ENCODE peak calls at places on chromosomes 5 and 9, in five cellular contexts. O is lower leg skin, Z is foreskin fibroblast, Q is psoas muscle, C is breast epithelium. V is an unnamed sample.
A peak's percentile ranks its signal among the peaks of the same experiment; 100 is the strongest.

GRCh38 chr9:13705913-13706312 is 426.4 kb upstream of the MPDZ start:
- DNase-seq in Z (peak; percentile 7), C (peak; percentile 30), Q (peak; percentile 61), O (peak; percentile 83), V (peak; percentile 72)

GRCh38 chr5:40484495-40484894 is 195.2 kb upstream of the PTGER4 start:
- DNase-seq in C (no peak), O (no peak), Z (no peak), Q (no peak), V (no peak)

GRCh38 chr5:14063117-14063516 is 80.0 kb upstream of the TRIO start:
- DNase-seq in O (no peak), Q (no peak), Z (peak; percentile 52), C (no peak), V (peak; percentile 59)

GRCh38 chr9:134488251-134488900 is 153.2 kb upstream of the COL5A1 start:
- DNase-seq in Z (peak; percentile 50), Q (no peak), O (no peak), C (no peak), V (peak; percentile 62)

GRCh38 chr5:103407399-103407798 is 148.8 kb downstream of the MACIR start:
- DNase-seq in Q (no peak), O (no peak), C (no peak), Z (no peak), V (peak; percentile 54)

GRCh38 chr9:87504938-87505337 is 7.3 kb downstream of the DAPK1 start:
- DNase-seq in Q (no peak), Z (no peak), C (no peak), O (no peak), V (no peak)

GRCh38 chr9:112017878-112018277 is 121.3 kb downstream of the UGCG start:
- DNase-seq in Z (no peak), C (no peak), O (no peak), Q (no peak), V (no peak)

GRCh38 chr9:128099932-128100491 is 27.5 kb downstream of the PTGES2 start:
- DNase-seq in C (no peak), O (no peak), Q (peak; percentile 71), Z (no peak), V (peak; percentile 25)

GRCh38 chr9:129206401-129206800 is 28.3 kb upstream of the IER5L start:
- DNase-seq in O (no peak), C (no peak), Q (no peak), Z (no peak), V (no peak)

GRCh38 chr5:86880785-86881492 is 263.2 kb downstream of the COX7C start:
- DNase-seq in Z (peak; percentile 67), C (no peak), Q (no peak), O (peak; percentile 18), V (peak; percentile 86)

GRCh38 chr9:98998441-98999151 is 54.9 kb downstream of the COL15A1 start:
- DNase-seq in O (peak; percentile 65), Q (peak; percentile 88), C (peak; percentile 43), Z (no peak), V (peak; percentile 88)

GRCh38 chr5:35198681-35199080 is 31.6 kb downstream of the PRLR start:
- DNase-seq in C (no peak), Q (no peak), Z (peak; percentile 63), O (no peak), V (peak; percentile 44)

GRCh38 chr5:124605516-124605915 is 140.9 kb downstream of the ZNF608 start:
- DNase-seq in Z (no peak), O (peak; percentile 56), Q (peak; percentile 59), C (no peak), V (no peak)

GRCh38 chr5:143893638-143894037 is 81.7 kb downstream of the HMHB1 start:
- DNase-seq in C (no peak), Z (no peak), Q (peak; percentile 50), O (no peak), V (no peak)

GRCh38 chr9:124110307-124110915 is 98.8 kb downstream of the LHX2 start:
- DNase-seq in O (peak; percentile 36), Q (peak; percentile 60), Z (peak; percentile 39), C (no peak), V (peak; percentile 47)

GRCh38 chr9:121840838-121841760 is 189.7 kb downstream of the DAB2IP start:
- DNase-seq in Q (no peak), O (no peak), Z (no peak), C (no peak), V (no peak)

GRCh38 chr5:175520321-175520720 is 42.0 kb downstream of the SFXN1 start:
- DNase-seq in C (no peak), Z (no peak), Q (no peak), O (no peak), V (no peak)

GRCh38 chr5:148374693-148375360 is 8.9 kb upstream of the FBXO38 start:
- DNase-seq in Z (peak; percentile 47), C (no peak), O (peak; percentile 28), Q (no peak), V (peak; percentile 75)

GRCh38 chr5:143806568-143806967 is 5.4 kb upstream of the HMHB1 start:
- DNase-seq in O (no peak), C (no peak), Z (no peak), Q (no peak), V (no peak)

GRCh38 chr9:120916573-120916972 is 10.0 kb downstream of the TRAF1 start:
- DNase-seq in C (peak; percentile 86), O (peak; percentile 83), Q (peak; percentile 86), Z (peak; percentile 88), V (peak; percentile 83)

GRCh38 chr5:64526709-64527439 is 21.1 kb downstream of the RGS7BP start:
- DNase-seq in C (no peak), Q (no peak), O (no peak), Z (no peak), V (no peak)

GRCh38 chr5:172065431-172066065 is 59.1 kb upstream of the FBXW11 start:
- DNase-seq in Q (no peak), O (no peak), Z (no peak), C (peak; percentile 55), V (peak; percentile 34)

GRCh38 chr5:100647461-100648230 is 112.5 kb downstream of the FAM174A start:
- DNase-seq in C (peak; percentile 48), Z (no peak), O (peak; percentile 43), Q (no peak), V (no peak)

GRCh38 chr9:25537857-25538256 is 140.4 kb downstream of the TUSC1 start:
- DNase-seq in O (no peak), Z (no peak), Q (no peak), C (no peak), V (no peak)

GRCh38 chr5:30237189-30237588 is 956.3 kb upstream of the CDH6 start:
- DNase-seq in O (no peak), C (no peak), Q (no peak), Z (no peak), V (no peak)

GRCh38 chr9:14089051-14089798 is 224.7 kb downstream of the NFIB start:
- DNase-seq in Q (no peak), C (no peak), O (no peak), Z (no peak), V (no peak)

GRCh38 chr9:76574171-76574767 is 115.3 kb downstream of the GCNT1 start:
- DNase-seq in Z (no peak), O (no peak), Q (no peak), C (no peak), V (no peak)

GRCh38 chr5:109953821-109954220 is 264.1 kb downstream of the MAN2A1 start:
- DNase-seq in O (no peak), Q (no peak), Z (no peak), C (no peak), V (peak; percentile 33)

GRCh38 chr5:124675921-124676846 is 70.3 kb downstream of the ZNF608 start:
- DNase-seq in O (no peak), Z (no peak), Q (no peak), C (no peak), V (no peak)

DNA sequence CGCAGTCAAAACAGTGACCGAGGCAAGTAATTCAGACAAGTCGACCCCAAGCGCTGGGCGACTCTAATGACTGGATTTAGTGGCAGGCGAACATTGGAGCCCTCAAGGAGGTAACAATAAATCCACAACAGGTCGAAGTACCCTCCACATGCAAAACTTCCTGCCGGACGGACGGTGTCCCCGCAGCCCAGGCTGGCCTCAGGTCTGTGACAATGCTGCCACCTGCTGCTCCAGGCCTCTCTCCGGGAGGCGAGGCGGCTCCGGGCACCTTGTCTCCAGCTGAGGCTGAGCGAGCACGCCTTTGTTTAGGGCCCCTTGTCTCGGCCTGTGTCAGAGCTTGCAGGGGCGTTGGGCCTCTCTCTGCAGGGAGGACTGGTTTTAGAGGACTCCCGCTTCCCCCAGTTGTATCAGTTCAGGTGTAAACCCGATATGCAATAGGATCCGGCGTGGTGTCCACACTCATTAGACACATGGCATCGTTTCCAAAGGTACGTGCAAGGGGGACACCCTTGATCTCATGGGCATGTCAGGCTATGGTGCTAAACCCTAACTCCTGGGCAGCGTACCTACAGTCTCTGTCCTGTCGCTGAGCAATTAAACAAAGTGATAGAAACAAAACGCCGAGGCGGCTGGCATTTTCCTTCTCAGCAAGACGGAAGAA is 628.0 kb upstream of the ADAMTS16 start:
- DNase-seq in Q (no peak), C (peak; percentile 85), O (peak; percentile 46), Z (no peak), V (peak; percentile 4)
- H3K4me3 ChIP-seq in Q (no peak overlapping the region), C (peak overlapping the region; percentile 38), O (no peak overlapping the region), Z (no peak overlapping the region), V (no peak overlapping the region)

GRCh38 chr5:137075163-137075970 is 423.8 kb downstream of the SPOCK1 start:
- DNase-seq in C (peak; percentile 39), Q (no peak), Z (no peak), O (no peak), V (no peak)
- TF ChIP-seq CTCF in C (peak; percentile 46), Q (peak; percentile 20), Z (peak; percentile 55), O (no peak), V (peak; percentile 53)

GRCh38 chr9:131290767-131291370 is 1.3 kb downstream of the PLPP7 start:
- DNase-seq in Z (no peak), C (no peak), O (no peak), Q (no peak), V (no peak)

GRCh38 chr9:131288217-131288616 is 1.3 kb upstream of the PLPP7 start:
- DNase-seq in Q (peak; percentile 74), C (no peak), O (no peak), Z (no peak), V (no peak)

GRCh38 chr9:131289301-131290038 is at the start of gene PLPP7:
- DNase-seq in Z (peak; percentile 42), O (no peak), C (no peak), Q (peak; percentile 96), V (peak; percentile 79)

GRCh38 chr9:131291795-131292315 is 2.3 kb downstream of the PLPP7 start:
- DNase-seq in O (no peak), Q (no peak), Z (no peak), C (no peak), V (no peak)

GRCh38 chr9:131290039-131290766 is 680 bp downstream of the PLPP7 start:
- DNase-seq in Z (no peak), C (no peak), Q (peak; percentile 80), O (no peak), V (peak; percentile 17)
- H3K4me3 ChIP-seq in Z (peak overlapping the region; percentile 46), C (peak overlapping the region; percentile 51), Q (peak overlapping the region; percentile 87), O (no peak overlapping the region), V (peak overlapping the region; percentile 67)

DNA sequence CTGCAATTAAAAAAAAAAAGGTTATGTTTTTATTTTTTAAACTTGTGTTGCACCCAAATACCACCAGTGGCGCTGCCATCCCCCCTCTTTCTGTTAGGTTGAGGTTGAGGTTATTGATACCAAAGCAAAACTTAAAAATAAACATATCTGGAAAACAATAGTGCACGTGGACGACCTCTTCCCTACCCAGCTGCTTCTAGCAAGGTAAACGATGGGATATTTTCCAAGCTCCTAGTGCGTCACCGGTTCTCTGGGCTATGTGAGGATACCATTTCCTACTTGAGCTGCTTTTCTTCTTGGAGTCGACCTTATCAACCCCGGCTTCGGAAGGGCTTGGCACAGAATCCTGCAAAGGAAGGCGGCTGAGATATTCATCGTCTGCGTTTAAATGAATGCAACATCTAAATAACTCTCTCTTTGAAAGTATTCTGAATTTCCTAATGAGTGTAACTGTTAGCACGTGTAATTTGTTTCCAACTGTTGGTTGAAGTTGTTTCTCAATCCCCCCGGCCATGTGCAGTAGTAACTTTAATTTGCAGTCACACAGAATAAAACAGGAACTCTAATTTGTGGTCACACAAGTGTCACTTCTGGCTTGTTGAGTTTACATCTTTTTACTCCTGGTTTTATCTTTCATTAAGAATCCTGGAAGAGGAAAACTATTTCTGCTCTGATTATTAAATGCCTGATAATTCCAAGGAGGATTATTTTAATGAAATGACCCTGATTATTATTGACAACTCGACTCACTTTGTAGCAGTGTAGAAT is 993 bp downstream of the SCAMP1 start:
- DNase-seq in O (peak; percentile 38), C (peak; percentile 51), Z (peak; percentile 28), Q (no peak), V (peak; percentile 49)
- TF ChIP-seq CTCF in O (no peak), C (no peak), Z (peak; percentile 13), Q (peak; percentile 7), V (peak; percentile 39)